ENCODE peak calls at places on chromosome 9, in six cellular contexts. One of them, this sample, is unnamed.

GRCh38 chr9:110933350-110934001 is 104.8 kb downstream of the LPAR1 start:
- DNase-seq in psoas muscle: no peak
- DNase-seq in KBM-7: no peak
- DNase-seq in NCI-H226: no peak
- DNase-seq in caudate nucleus: no peak
- DNase-seq in GM13976: peak
- DNase-seq in this sample: no peak

GRCh38 chr9:17731308-17731707 is 152.4 kb downstream of the SH3GL2 start:
- DNase-seq in NCI-H226: no peak
- DNase-seq in caudate nucleus: no peak
- DNase-seq in psoas muscle: no peak
- DNase-seq in GM13976: no peak
- DNase-seq in KBM-7: no peak
- DNase-seq in this sample: no peak

GRCh38 chr9:93473411-93473810 is 20.0 kb upstream of the FAM120AOS start:
- DNase-seq in NCI-H226: peak
- DNase-seq in psoas muscle: no peak
- DNase-seq in caudate nucleus: no peak
- DNase-seq in GM13976: no peak
- DNase-seq in KBM-7: no peak
- DNase-seq in this sample: no peak

GRCh38 chr9:113886471-113886870 is 10.4 kb downstream of the ZNF618 start:
- DNase-seq in psoas muscle: no peak
- DNase-seq in caudate nucleus: no peak
- DNase-seq in KBM-7: no peak
- DNase-seq in GM13976: no peak
- DNase-seq in NCI-H226: no peak
- DNase-seq in this sample: no peak

GRCh38 chr9:96071245-96072124 is 196.0 kb downstream of the ERCC6L2 start:
- DNase-seq in psoas muscle: no peak
- DNase-seq in caudate nucleus: no peak
- DNase-seq in KBM-7: no peak
- DNase-seq in GM13976: peak
- DNase-seq in NCI-H226: peak
- DNase-seq in this sample: no peak

GRCh38 chr9:3948826-3949578 is 350.9 kb downstream of the GLIS3 start:
- DNase-seq in caudate nucleus: no peak
- DNase-seq in KBM-7: no peak
- DNase-seq in NCI-H226: peak
- DNase-seq in psoas muscle: no peak
- DNase-seq in GM13976: no peak
- DNase-seq in this sample: no peak

GRCh38 chr9:124812401-124813016 is 35.6 kb downstream of the OLFML2A start:
- DNase-seq in NCI-H226: peak
- DNase-seq in psoas muscle: peak
- DNase-seq in GM13976: no peak
- DNase-seq in caudate nucleus: no peak
- DNase-seq in KBM-7: peak
- DNase-seq in this sample: no peak

GRCh38 chr9:34591091-34591910 is 1.8 kb upstream of the CNTFR start:
- DNase-seq in caudate nucleus: peak
- DNase-seq in NCI-H226: peak
- DNase-seq in psoas muscle: peak
- DNase-seq in GM13976: peak
- DNase-seq in KBM-7: peak
- DNase-seq in this sample: peak

GRCh38 chr9:137277329-137278041 is at the start of gene TOR4A:
- DNase-seq in GM13976: peak
- DNase-seq in psoas muscle: peak
- DNase-seq in KBM-7: peak
- DNase-seq in NCI-H226: peak
- DNase-seq in caudate nucleus: no peak
- DNase-seq in this sample: peak

GRCh38 chr9:120040896-120041295 is 539.1 kb downstream of the CDK5RAP2 start:
- DNase-seq in GM13976: no peak
- DNase-seq in caudate nucleus: no peak
- DNase-seq in psoas muscle: no peak
- DNase-seq in NCI-H226: no peak
- DNase-seq in KBM-7: no peak
- DNase-seq in this sample: no peak

GRCh38 chr9:120538339-120538738 is 41.6 kb downstream of the CDK5RAP2 start:
- DNase-seq in psoas muscle: no peak
- DNase-seq in KBM-7: no peak
- DNase-seq in caudate nucleus: no peak
- DNase-seq in NCI-H226: no peak
- DNase-seq in GM13976: no peak
- DNase-seq in this sample: no peak

This sample was measured in Right ventricle myocardium inferior.